ENCODE peak calls at places on chromosomes 2 and 18, in seven cellular contexts. I is CD4-positive, alpha-beta memory T cell; O is K562; R is left lung; V is heart left ventricle; A is transverse colon; S is neuronal stem cell. D is an unnamed sample.

GRCh38 chr2:54558188-54558975 is 102.3 kb downstream of the SPTBN1 start:
- DNase-seq in V (peak; percentile 70), O (peak; percentile 65), R (peak; percentile 67), I (peak; percentile 75), A (peak; percentile 84), S (peak; percentile 79), D (peak; percentile 61)

GRCh38 chr2:226742346-226742745 is 57.3 kb downstream of the IRS1 start:
- DNase-seq in A (no peak), S (no peak), R (no peak), I (no peak), O (no peak), V (peak; percentile 73), D (peak; percentile 65)

GRCh38 chr2:20356042-20356441 is 5.4 kb upstream of the PUM2 start:
- DNase-seq in O (no peak), V (no peak), I (no peak), R (no peak), A (no peak), S (no peak), D (no peak)

GRCh38 chr18:51651761-51652160 is 454.3 kb upstream of the MEX3C start:
- DNase-seq in I (no peak), A (no peak), R (no peak), O (no peak), S (no peak), V (no peak), D (no peak)

GRCh38 chr2:240310645-240311044 is 124.8 kb upstream of the GPC1 start:
- DNase-seq in R (no peak), S (no peak), I (no peak), A (no peak), V (no peak), O (no peak), D (no peak)

GRCh38 chr2:11839916-11840315 is 93.5 kb downstream of the LPIN1 start:
- DNase-seq in O (no peak), I (no peak), V (no peak), R (no peak), S (no peak), A (no peak), D (no peak)

GRCh38 chr18:45521777-45522176 is 93.5 kb upstream of the SLC14A2 start:
- DNase-seq in R (no peak), A (no peak), O (no peak), I (no peak), V (no peak), S (no peak), D (peak; percentile 67)

GRCh38 chr2:171434671-171434980 is 600 bp downstream of the DCAF17 start:
- DNase-seq in S (no peak), O (no peak), V (no peak), I (no peak), R (peak; percentile 81), A (peak; percentile 87), D (no peak)

GRCh38 chr18:62450546-62451395 is 72.1 kb upstream of the ZCCHC2 start:
- DNase-seq in R (peak; percentile 75), O (peak; percentile 63), A (no peak), S (no peak), V (peak; percentile 74), I (no peak), D (peak; percentile 86)

GRCh38 chr18:23864620-23865019 is 149.9 kb upstream of the TTC39C start:
- DNase-seq in R (no peak), I (peak; percentile 43), A (no peak), S (no peak), V (no peak), O (no peak), D (no peak)

GRCh38 chr2:107936427-107937359 is 49.6 kb upstream of the SLC5A7 start:
- DNase-seq in R (no peak), I (no peak), O (peak; percentile 28), V (no peak), S (peak; percentile 26), A (no peak), D (no peak)

GRCh38 chr2:20588918-20589871 is 61.7 kb downstream of the HS1BP3 start:
- DNase-seq in R (peak; percentile 28), A (peak; percentile 1), I (no peak), V (no peak), O (no peak), S (no peak), D (no peak)

GRCh38 chr2:104572856-104573255 is 281.1 kb upstream of the POU3F3 start:
- DNase-seq in I (no peak), S (no peak), V (no peak), R (no peak), O (no peak), A (no peak), D (no peak)

GRCh38 chr2:29834624-29835023 is 86.8 kb downstream of the ALK start:
- DNase-seq in O (no peak), R (no peak), V (no peak), S (no peak), I (no peak), A (no peak), D (no peak)

GRCh38 chr2:238322001-238322411 is 1.7 kb downstream of the TRAF3IP1 start:
- DNase-seq in S (no peak), A (no peak), R (no peak), I (no peak), V (no peak), O (no peak), D (no peak)

GRCh38 chr2:97997774-97998392 is 2.1 kb upstream of the TMEM131 start:
- DNase-seq in A (no peak), S (no peak), I (no peak), O (no peak), R (no peak), V (no peak), D (no peak)

GRCh38 chr2:186718895-186719294 is 25.0 kb downstream of the FAM171B start:
- DNase-seq in A (no peak), V (no peak), S (no peak), O (no peak), R (no peak), I (no peak), D (no peak)

GRCh38 chr2:176239016-176239415 is 30.2 kb upstream of the MTX2 start:
- DNase-seq in I (no peak), A (no peak), R (no peak), S (no peak), V (no peak), O (no peak), D (no peak)

GRCh38 chr2:156319811-156320490 is 12.6 kb downstream of the NR4A2 start:
- DNase-seq in R (peak; percentile 56), I (peak; percentile 12), O (peak; percentile 48), V (peak; percentile 76), S (peak; percentile 27), A (peak; percentile 31), D (no peak)

GRCh38 chr2:169393068-169393590 is 30.8 kb upstream of the LRP2 start:
- DNase-seq in A (no peak), I (no peak), V (no peak), O (no peak), S (no peak), R (no peak), D (no peak)

GRCh38 chr2:229133155-229133772 is 137.8 kb downstream of the PID1 start:
- DNase-seq in S (peak; percentile 40), I (no peak), R (no peak), O (no peak), V (no peak), A (peak; percentile 26), D (no peak)

GRCh38 chr2:225041210-225041870 is 928 bp downstream of the DOCK10 start:
- DNase-seq in R (peak; percentile 54), S (no peak), O (no peak), V (no peak), I (peak; percentile 63), A (peak; percentile 51), D (no peak)

GRCh38 chr2:216635171-216635570 is 2.0 kb downstream of the IGFBP2 start:
- DNase-seq in R (no peak), I (no peak), A (no peak), S (peak; percentile 47), O (no peak), V (no peak), D (no peak)
- H3K4me3 ChIP-seq in R (no peak overlapping the region), I (no peak overlapping the region), A (peak overlapping the region; percentile 54), S (peak overlapping the region; percentile 82), O (no peak overlapping the region), V (no peak overlapping the region), D (peak overlapping the region; percentile 4)

GRCh38 chr2:113285816-113286215 is 7.1 kb upstream of the PAX8 start:
- DNase-seq in O (no peak), S (no peak), A (no peak), V (no peak), I (no peak), R (no peak), D (no peak)

GRCh38 chr2:113283704-113284284 is 5.1 kb upstream of the PAX8 start:
- DNase-seq in V (peak; percentile 65), A (peak; percentile 50), I (no peak), O (no peak), S (no peak), R (peak; percentile 83), D (peak; percentile 61)

GRCh38 chr2:113282747-113283533 is 4.2 kb upstream of the PAX8 start:
- DNase-seq in V (peak; percentile 47), A (peak; percentile 70), R (peak; percentile 79), I (no peak), S (no peak), O (no peak), D (no peak)

GRCh38 chr2:113281920-113282746 is 3.4 kb upstream of the PAX8 start:
- DNase-seq in A (no peak), I (no peak), V (no peak), O (no peak), R (no peak), S (no peak), D (no peak)

DNA sequence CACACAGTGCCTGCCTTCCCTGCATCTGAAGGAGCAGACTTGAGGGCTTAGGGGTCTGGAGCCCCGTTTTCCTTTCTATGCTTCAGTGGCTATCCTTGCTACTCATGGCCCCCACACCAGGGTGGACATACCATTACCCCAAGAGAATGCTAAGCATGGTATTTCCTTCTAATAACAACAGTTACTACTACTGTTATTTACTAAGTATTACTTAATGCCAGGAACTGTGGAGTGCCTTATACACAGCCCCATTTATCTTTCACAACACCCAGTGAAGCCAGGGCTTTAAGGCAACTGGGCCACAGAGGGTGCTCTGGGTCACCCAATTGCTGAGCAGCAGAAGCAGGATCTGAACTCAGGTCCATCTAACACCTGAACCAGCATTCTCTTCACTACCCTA is 5.8 kb upstream of the PAX8 start:
- DNase-seq in A (no peak), S (no peak), I (no peak), V (no peak), O (no peak), R (no peak), D (no peak)
- H3K27me3 ChIP-seq in A (no peaks in the 10 kb centered on the region), S (no peaks in the 10 kb centered on the region), I (no peaks in the 10 kb centered on the region), V (no peaks in the 10 kb centered on the region), O (peaks cover 9% of the 10 kb centered on the region), R (peaks cover 4% of the 10 kb centered on the region), D (no peaks in the 10 kb centered on the region)

DNA sequence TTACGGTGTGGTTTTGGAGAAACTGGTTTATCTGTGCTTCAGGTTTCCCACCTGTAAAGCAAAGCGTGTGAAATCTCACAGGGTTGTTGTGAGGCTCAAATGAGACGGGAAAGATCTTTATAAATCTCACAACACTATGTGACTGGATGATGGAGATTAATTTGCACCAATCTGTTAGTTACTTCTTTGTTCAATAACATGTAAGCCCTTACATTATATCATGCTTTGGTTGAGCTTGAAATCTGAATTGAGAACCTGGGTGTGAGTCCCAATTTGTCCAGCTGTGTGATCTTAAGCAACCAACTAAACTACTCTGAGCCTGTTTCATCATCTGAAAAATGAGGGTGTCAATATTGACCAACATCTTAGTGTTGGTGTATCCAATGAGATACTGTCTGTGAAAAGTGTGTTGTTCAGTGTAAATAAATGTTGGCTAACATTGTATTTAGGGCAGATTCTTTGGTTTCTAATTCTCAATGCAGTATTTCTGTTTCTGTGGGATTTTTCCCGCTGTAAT is 741 bp upstream of the GCKR start:
- DNase-seq in A (no peak), S (no peak), I (no peak), V (no peak), R (no peak), O (no peak), D (no peak)
- H3K4me3 ChIP-seq in A (no peak overlapping the region), S (no peak overlapping the region), I (no peak overlapping the region), V (no peak overlapping the region), R (no peak overlapping the region), O (no peak overlapping the region), D (no peak overlapping the region)

GRCh38 chr18:5892772-5893431 is 2.4 kb downstream of the TMEM200C start:
- DNase-seq in S (no peak), A (no peak), R (no peak), O (no peak), V (no peak), I (no peak), D (no peak)
- H3K27me3 ChIP-seq in S (no peaks in the 10 kb centered on the region), A (peaks cover 98% of the 10 kb centered on the region), R (peaks cover 100% of the 10 kb centered on the region), O (no peaks in the 10 kb centered on the region), V (peaks cover 48% of the 10 kb centered on the region), I (peaks cover 23% of the 10 kb centered on the region), D (no peaks in the 10 kb centered on the region)